ENCODE peak calls at places on chromosome 22, in ten cellular contexts. Y is transverse colon; U is mucosa of descending colon; V is HCT116; W is gastrocnemius medialis; X is aorta; B is SJSA1; T is brain microvascular endothelial cell; D is uterus; Q is CD8-positive, alpha-beta T cell. I is an unnamed sample.
A peak's percentile ranks its signal among the peaks of the same experiment; 100 is the strongest.

GRCh38 chr22:49733631-49734030 is 94.0 kb downstream of the BRD1 start:
- DNase-seq in Y (no peak), U (no peak), V (no peak), W (no peak), X (no peak), B (no peak), T (no peak), D (no peak), Q (no peak), I (no peak)

GRCh38 chr22:28976588-28976987 is 85.0 kb downstream of the C22orf31 start:
- DNase-seq in Y (no peak), U (no peak), V (peak; percentile 56), W (no peak), X (no peak), B (peak; percentile 69), T (peak; percentile 32), D (no peak), Q (no peak), I (no peak)

GRCh38 chr22:30232716-30233218 is 13.8 kb downstream of the LIF start:
- DNase-seq in Y (no peak), U (no peak), V (no peak), W (no peak), X (no peak), B (peak; percentile 56), T (no peak), D (no peak), Q (no peak), I (no peak)

GRCh38 chr22:38802671-38803121 is 8.8 kb upstream of the DNAL4 start:
- DNase-seq in Y (peak; percentile 33), U (no peak), V (peak; percentile 62), W (peak; percentile 46), X (no peak), B (peak; percentile 19), T (peak; percentile 72), D (peak; percentile 58), Q (no peak), I (no peak)

GRCh38 chr22:31652911-31653684 is 8.9 kb downstream of the PISD start:
- DNase-seq in Y (no peak), U (no peak), V (no peak), W (no peak), X (no peak), B (no peak), T (no peak), D (no peak), Q (no peak), I (no peak)

GRCh38 chr22:49961601-49962011 is 1.0 kb downstream of the PIM3 start:
- DNase-seq in Y (no peak), U (no peak), V (no peak), W (no peak), X (peak; percentile 82), B (peak; percentile 45), T (no peak), D (no peak), Q (no peak), I (no peak)

GRCh38 chr22:29308791-29309262 is 2.4 kb downstream of the GAS2L1 start:
- DNase-seq in Y (peak; percentile 50), U (no peak), V (no peak), W (no peak), X (no peak), B (no peak), T (peak; percentile 73), D (no peak), Q (peak; percentile 34), I (no peak)

GRCh38 chr22:39220897-39221850 is 23.6 kb downstream of the PDGFB start:
- DNase-seq in Y (no peak), U (peak; percentile 6), V (no peak), W (no peak), X (no peak), B (no peak), T (no peak), D (no peak), Q (no peak), I (peak; percentile 44)

DNA sequence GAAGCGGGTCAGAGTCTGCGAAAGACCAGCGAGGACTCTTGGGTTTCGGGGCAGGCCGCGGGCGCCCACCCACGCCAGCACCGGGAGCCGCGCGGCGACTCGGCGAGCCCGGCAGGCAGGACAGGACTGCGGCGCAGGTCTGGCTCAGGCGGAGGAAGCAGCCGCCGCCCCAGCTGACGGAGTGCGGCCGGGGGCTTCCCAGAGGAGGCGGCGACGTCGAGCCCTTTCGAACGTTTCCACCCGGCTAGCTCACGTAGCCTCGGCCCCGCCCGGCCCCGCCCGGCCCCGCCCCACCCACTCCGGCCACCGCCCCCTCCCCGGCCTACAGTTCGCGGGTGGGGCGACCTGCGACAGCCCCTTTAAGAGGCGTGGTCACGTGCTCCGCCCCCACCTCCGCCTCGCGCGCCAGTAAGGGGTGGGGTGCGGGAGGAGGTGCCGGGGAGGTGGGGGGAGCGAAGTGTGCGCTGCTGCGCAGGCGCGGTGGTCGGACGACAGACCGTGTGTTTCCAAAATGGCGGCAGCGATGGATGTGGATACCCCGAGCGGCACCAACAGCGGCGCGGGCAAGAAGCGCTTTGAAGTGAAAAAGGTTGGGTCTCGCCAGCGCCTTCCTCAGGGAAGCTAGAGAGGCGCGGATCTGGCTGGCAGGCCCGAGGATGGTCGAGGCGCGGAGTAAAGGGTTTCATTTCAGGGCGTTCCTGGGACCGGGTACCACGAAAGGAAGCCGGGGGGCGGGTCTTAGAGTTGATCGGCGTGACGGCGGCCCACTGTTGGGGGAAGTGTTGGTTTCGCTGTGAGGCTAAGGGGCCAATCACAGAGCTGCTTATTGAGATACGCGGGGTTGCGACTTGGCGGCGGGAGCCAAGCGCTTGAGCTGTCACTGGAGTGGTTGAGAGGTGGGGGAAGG is at the start of gene RBX1:
- DNase-seq in Y (peak; percentile 99), U (peak; percentile 99), V (peak; percentile 96), W (peak; percentile 98), X (peak; percentile 99), B (peak; percentile 99), T (peak; percentile 98), D (peak; percentile 98), Q (peak; percentile 99), I (peak; percentile 100)
- H3K4me3 ChIP-seq in Y (peak within 1 kb of the TSS; percentile 73), U (peak within 1 kb of the TSS; percentile 66), V (peak within 1 kb of the TSS; percentile 87), W (peak within 1 kb of the TSS; percentile 97), X (peak within 1 kb of the TSS; percentile 87), B (peak within 1 kb of the TSS; percentile 79), T (peak within 1 kb of the TSS; percentile 96), D (peak within 1 kb of the TSS; percentile 74), Q (peak within 1 kb of the TSS; percentile 100), I (peak within 1 kb of the TSS; percentile 87)

GRCh38 chr22:20582520-20583361 is 75.3 kb downstream of the MED15 start:
- DNase-seq in Y (no peak), U (no peak), V (no peak), W (no peak), X (peak; percentile 73), B (no peak), T (no peak), D (no peak), Q (no peak), I (peak; percentile 56)

GRCh38 chr22:20582171-20582511 is 74.7 kb downstream of the MED15 start:
- DNase-seq in Y (no peak), U (no peak), V (no peak), W (no peak), X (no peak), B (no peak), T (no peak), D (no peak), Q (no peak), I (peak; percentile 60)

GRCh38 chr22:20580611-20581502 is 73.4 kb downstream of the MED15 start:
- DNase-seq in Y (no peak), U (no peak), V (no peak), W (no peak), X (no peak), B (no peak), T (no peak), D (no peak), Q (no peak), I (peak; percentile 56)

GRCh38 chr22:20580179-20580578 is 72.8 kb downstream of the MED15 start:
- DNase-seq in Y (no peak), U (no peak), V (no peak), W (no peak), X (no peak), B (no peak), T (no peak), D (no peak), Q (no peak), I (peak; percentile 44)

DNA sequence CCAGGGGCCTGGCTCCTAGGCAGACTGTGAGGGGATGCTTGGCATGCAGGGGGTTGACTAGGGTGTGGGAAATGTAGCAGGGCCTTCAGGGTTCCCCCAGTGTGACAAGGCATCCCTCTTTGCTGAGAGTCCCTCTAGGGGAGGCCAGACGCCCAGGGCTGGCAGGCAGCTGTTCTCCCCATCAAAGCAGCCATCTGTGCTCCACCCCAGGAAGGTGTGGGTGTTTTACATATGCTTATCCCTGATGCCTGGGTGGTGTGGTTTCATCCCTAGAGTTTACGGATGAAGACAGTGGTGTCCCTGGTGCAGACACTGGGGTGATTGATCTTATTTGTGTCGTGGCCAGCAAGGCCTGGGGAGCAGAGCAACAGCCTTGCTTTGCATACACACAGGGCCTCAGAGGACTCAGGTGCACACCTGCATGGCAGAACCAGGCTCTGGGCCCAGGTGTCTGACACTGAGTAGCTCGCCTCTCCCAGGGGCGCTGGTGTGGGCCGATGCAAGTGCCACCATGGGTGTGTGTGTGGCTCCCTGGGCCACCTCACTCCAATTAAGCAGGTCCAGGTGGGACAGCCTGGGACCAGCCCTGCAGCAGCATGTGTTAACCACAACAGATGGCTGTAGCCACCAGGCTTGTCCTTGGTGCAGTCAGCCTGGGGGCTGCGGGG is 74.2 kb downstream of the MED15 start:
- DNase-seq in Y (no peak), U (no peak), V (no peak), W (no peak), X (no peak), B (no peak), T (no peak), D (no peak), Q (no peak), I (peak; percentile 50)
- H3K4me3 ChIP-seq in Y (no peak overlapping the region), U (no peak overlapping the region), V (no peak overlapping the region), W (no peak overlapping the region), X (no peak overlapping the region), B (no peak overlapping the region), T (no peak overlapping the region), D (no peak overlapping the region), Q (no peak overlapping the region), I (no peak overlapping the region)

GRCh38 chr22:37145415-37146385 is 4.0 kb downstream of the IL2RB start:
- DNase-seq in Y (peak; percentile 37), U (no peak), V (no peak), W (no peak), X (no peak), B (peak; percentile 60), T (no peak), D (no peak), Q (no peak), I (no peak)
- H3K4me3 ChIP-seq in Y (no peak overlapping the region), U (no peak overlapping the region), V (no peak overlapping the region), W (no peak overlapping the region), X (no peak overlapping the region), B (no peak overlapping the region), T (no peak overlapping the region), D (no peak overlapping the region), Q (no peak overlapping the region), I (peak overlapping the region; percentile 42)

DNA sequence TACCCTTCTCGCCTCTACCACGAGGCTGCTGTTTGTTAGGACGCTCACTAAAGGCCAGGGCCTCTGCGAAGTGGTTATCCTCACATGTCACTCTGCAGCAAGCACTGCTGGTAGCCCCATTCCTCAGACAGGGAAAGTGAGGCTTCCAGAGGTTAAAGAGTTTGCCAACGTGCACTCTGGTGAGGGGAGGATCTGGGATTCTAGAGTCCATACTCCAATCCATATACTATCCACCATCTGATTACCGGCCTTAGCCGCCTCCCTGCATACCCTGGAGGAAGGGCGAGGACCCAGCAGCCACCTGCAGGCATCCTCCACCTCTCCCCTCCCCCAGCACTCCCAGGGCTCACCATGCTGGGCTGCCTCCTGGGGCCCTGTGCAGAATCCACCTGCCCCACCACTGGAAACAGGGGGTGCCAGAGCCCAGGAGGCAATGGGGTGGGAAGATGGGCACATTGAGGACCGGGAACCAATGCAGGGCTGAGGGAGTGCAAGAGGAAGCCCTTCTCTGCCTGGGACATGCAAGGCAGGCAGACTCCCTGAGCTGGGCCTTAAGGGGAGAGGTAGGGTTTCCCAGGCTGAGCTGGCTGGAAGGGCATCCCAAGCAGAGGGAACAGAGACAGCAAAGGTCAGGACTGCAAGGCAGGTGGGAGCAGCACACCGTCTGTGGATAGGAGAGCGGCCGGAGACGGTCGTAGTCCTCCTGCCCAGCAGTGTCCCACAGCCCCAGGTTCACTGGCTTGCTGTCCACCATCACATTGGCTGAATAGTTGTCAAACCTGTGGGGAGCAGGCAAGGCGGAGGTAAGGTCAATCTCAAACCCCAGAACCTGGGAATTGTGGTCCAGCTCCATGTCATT is 11.7 kb downstream of the RAC2 start:
- DNase-seq in Y (peak; percentile 13), U (no peak), V (no peak), W (no peak), X (peak; percentile 42), B (no peak), T (no peak), D (no peak), Q (no peak), I (peak; percentile 76)
- H3K4me3 ChIP-seq in Y (no peak overlapping the region), U (no peak overlapping the region), V (no peak overlapping the region), W (no peak overlapping the region), X (no peak overlapping the region), B (no peak overlapping the region), T (no peak overlapping the region), D (no peak overlapping the region), Q (peak overlapping the region; percentile 52), I (no peak overlapping the region)

I was measured in spleen.